ENCODE peak calls at places on chromosomes 1 and 21, in five cellular contexts. U, F, H, L and J are unnamed samples.
A peak's percentile ranks its signal among the peaks of the same experiment; 100 is the strongest.

GRCh38 chr1:220521755-220522154 is 6.2 kb upstream of the MARK1 start:
- DNase-seq in U (no peak), F (no peak), H (no peak), L (no peak), J (no peak)

GRCh38 chr21:14356771-14357170 is 26.2 kb downstream of the HSPA13 start:
- DNase-seq in U (no peak), F (no peak), H (no peak), L (no peak), J (no peak)

GRCh38 chr1:9037476-9038337 is 11.5 kb upstream of the SLC2A7 start:
- DNase-seq in U (no peak), F (no peak), H (peak; percentile 56), L (no peak), J (no peak)

GRCh38 chr1:175511496-175511895 is 231.9 kb downstream of the TNR start:
- DNase-seq in U (no peak), F (no peak), H (no peak), L (no peak), J (no peak)

GRCh38 chr1:82400521-82400920 is 599.8 kb downstream of the ADGRL2 start:
- DNase-seq in U (no peak), F (no peak), H (no peak), L (no peak), J (no peak)

GRCh38 chr1:95352767-95353166 is 118.8 kb downstream of the RWDD3 start:
- DNase-seq in U (no peak), F (no peak), H (no peak), L (peak; percentile 43), J (no peak)

GRCh38 chr1:200474633-200475032 is 64.8 kb upstream of the ZNF281 start:
- DNase-seq in U (no peak), F (no peak), H (no peak), L (no peak), J (no peak)

GRCh38 chr1:220787069-220787614 is 429 bp downstream of the MTARC1 start:
- DNase-seq in U (peak; percentile 71), F (no peak), H (no peak), L (peak; percentile 57), J (peak; percentile 51)

GRCh38 chr1:98898901-98899300 is 105.8 kb downstream of the PLPPR5 start:
- DNase-seq in U (no peak), F (no peak), H (no peak), L (no peak), J (no peak)

GRCh38 chr1:151946366-151946764 is 37.1 kb upstream of the THEM4 start:
- DNase-seq in U (no peak), F (no peak), H (no peak), L (no peak), J (no peak)

GRCh38 chr21:36322083-36322424 is 2.1 kb downstream of the MORC3 start:
- DNase-seq in U (no peak), F (no peak), H (no peak), L (no peak), J (no peak)

GRCh38 chr21:36321325-36322082 is 1.5 kb downstream of the MORC3 start:
- DNase-seq in U (peak; percentile 63), F (no peak), H (no peak), L (no peak), J (no peak)

GRCh38 chr21:36320421-36321324 is 676 bp downstream of the MORC3 start:
- DNase-seq in U (peak; percentile 81), F (no peak), H (peak; percentile 17), L (peak; percentile 35), J (peak; percentile 28)

GRCh38 chr21:36325373-36326010 is 5.5 kb downstream of the MORC3 start:
- DNase-seq in U (no peak), F (no peak), H (no peak), L (peak; percentile 42), J (no peak)

DNA sequence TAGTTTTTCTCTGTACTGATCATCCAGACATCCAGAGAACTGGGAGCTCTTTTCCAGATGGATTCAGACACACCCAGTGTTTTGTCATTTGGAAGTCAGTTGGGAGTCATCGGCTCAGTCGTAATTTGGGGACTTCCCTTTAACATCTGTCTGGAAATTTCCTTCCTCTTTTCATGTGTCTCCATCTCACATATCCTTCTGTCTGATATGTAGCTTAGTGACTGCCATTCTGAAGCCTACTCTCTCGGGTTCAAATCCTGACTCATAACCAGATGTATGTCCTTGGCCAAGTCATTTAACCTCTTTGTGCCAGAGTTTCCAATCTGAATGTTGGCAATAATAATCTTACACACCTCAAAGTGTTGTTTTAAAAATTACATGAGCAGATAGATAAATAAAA is 3.0 kb downstream of the MORC3 start:
- DNase-seq in U (no peak), F (no peak), H (no peak), L (no peak), J (no peak)
- TF ChIP-seq REST in U (no peak), F (no peak), H (no peak), L (no peak), J (no peak)

GRCh38 chr1:54013393-54014008 is 4.5 kb downstream of the LDLRAD1 start:
- DNase-seq in U (peak; percentile 21), F (no peak), H (no peak), L (peak; percentile 25), J (no peak)

GRCh38 chr1:54014009-54014629 is 3.9 kb downstream of the LDLRAD1 start:
- DNase-seq in U (peak; percentile 45), F (no peak), H (no peak), L (no peak), J (no peak)

GRCh38 chr1:54017979-54018378 is at the start of gene LDLRAD1:
- DNase-seq in U (no peak), F (no peak), H (no peak), L (peak; percentile 59), J (peak; percentile 16)

GRCh38 chr1:54018635-54019034 is 649 bp upstream of the LDLRAD1 start:
- DNase-seq in U (no peak), F (no peak), H (no peak), L (no peak), J (no peak)

GRCh38 chr1:54016343-54017282 is 1.4 kb downstream of the LDLRAD1 start:
- DNase-seq in U (peak; percentile 17), F (no peak), H (no peak), L (peak; percentile 96), J (peak; percentile 82)
- TF ChIP-seq YY1 in U (no peak), F (no peak), H (no peak), L (no peak), J (no peak)

GRCh38 chr1:204443871-204444581 is 32.4 kb upstream of the PPP1R15B start:
- DNase-seq in U (no peak), F (peak; percentile 38), H (no peak), L (no peak), J (no peak)
- TF ChIP-seq REST in U (no peak), F (no peak), H (no peak), L (no peak), J (no peak)

GRCh38 chr1:61680500-61680899 is 44.4 kb downstream of the TM2D1 start:
- DNase-seq in U (no peak), F (no peak), H (no peak), L (no peak), J (no peak)
- TF ChIP-seq YY1 in U (no peak), F (no peak), H (no peak), L (no peak), J (no peak)

GRCh38 chr1:185559151-185559550 is 175.0 kb upstream of the HMCN1 start:
- DNase-seq in U (no peak), F (no peak), H (no peak), L (no peak), J (no peak)
- TF ChIP-seq REST in U (no peak), F (no peak), H (no peak), L (no peak), J (no peak)

DNA sequence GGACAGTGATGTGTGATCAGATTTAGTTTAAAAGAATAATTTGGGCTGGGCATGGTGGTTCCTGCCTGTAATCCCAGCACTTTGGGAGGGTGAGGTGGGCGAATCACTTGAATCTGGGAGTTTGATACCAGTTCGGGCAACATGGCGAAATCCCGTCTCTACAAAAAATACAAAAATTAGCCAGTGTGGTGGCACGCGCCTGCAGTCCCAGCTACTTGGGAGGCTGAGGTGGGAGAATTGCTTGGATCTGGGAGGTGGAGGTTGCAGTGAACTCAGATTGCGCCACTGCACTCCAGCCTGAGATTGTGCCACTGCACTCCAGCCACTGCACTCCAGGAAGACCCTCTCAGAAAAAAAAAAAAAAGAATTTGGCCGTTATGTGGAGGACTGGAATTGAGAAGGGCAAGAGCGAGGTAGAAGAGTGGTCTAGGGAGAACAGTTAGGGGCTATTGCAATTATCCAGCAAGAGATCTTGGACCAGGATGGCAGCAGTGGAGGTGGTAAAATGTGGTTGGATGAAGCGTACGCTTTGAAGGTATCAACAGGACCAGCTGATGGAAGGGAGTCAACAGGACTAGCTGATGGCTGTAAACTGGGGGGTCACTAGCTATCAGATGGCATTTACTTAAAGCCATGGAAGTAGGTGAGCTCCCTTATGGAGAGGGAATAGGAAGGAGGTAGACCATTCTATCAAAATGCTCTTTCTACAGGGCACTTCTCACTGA is 9.6 kb downstream of the BTBD19 start:
- DNase-seq in U (no peak), F (no peak), H (no peak), L (no peak), J (no peak)
- TF ChIP-seq YY1 in U (no peak), F (no peak), H (no peak), L (no peak), J (no peak)

GRCh38 chr21:42564561-42564971 is 50.9 kb downstream of the SLC37A1 start:
- DNase-seq in U (no peak), F (no peak), H (no peak), L (no peak), J (no peak)
- TF ChIP-seq REST in U (no peak), F (no peak), H (no peak), L (no peak), J (no peak)

GRCh38 chr21:30101967-30102366 is 64.6 kb downstream of the CLDN17 start:
- DNase-seq in U (no peak), F (no peak), H (no peak), L (no peak), J (no peak)

GRCh38 chr21:30102881-30103280 is 63.7 kb downstream of the CLDN17 start:
- DNase-seq in U (no peak), F (no peak), H (no peak), L (no peak), J (no peak)

GRCh38 chr21:30104246-30104645 is 62.4 kb downstream of the CLDN17 start:
- DNase-seq in U (no peak), F (no peak), H (no peak), L (no peak), J (no peak)
- TF ChIP-seq YY1 in U (no peak), F (no peak), H (no peak), L (no peak), J (no peak)